ENCODE peak calls at places on chromosomes 7 and 10, in six cellular contexts. T, O, R, S, Y and W are unnamed samples.

GRCh38 chr7:26782501-26782900 is 81.9 kb downstream of the SKAP2 start:
- DNase-seq in O (no peak), Y (no peak), T (no peak), S (no peak), R (no peak), W (no peak)

GRCh38 chr7:148620749-148621372 is 30.3 kb downstream of the C7orf33 start:
- DNase-seq in O (no peak), T (no peak), S (no peak), Y (no peak), R (no peak), W (no peak)

GRCh38 chr10:74825033-74825370 is 1.4 kb upstream of the KAT6B start:
- DNase-seq in S (no peak), T (no peak), O (peak; percentile 75), Y (peak; percentile 54), R (peak; percentile 72), W (peak; percentile 60)

GRCh38 chr10:124566981-124567835 is 105.6 kb downstream of the LHPP start:
- DNase-seq in T (peak; percentile 62), R (no peak), Y (no peak), S (no peak), O (peak; percentile 46), W (no peak)

GRCh38 chr10:688287-688620 is 1.2 kb downstream of the DIP2C start:
- DNase-seq in S (no peak), R (no peak), T (no peak), O (no peak), Y (no peak), W (no peak)

GRCh38 chr7:108322899-108323298 is 133.3 kb downstream of the NRCAM start:
- DNase-seq in R (no peak), T (no peak), O (no peak), Y (no peak), S (no peak), W (no peak)

GRCh38 chr10:81863771-81864170 is 11.2 kb upstream of the NRG3 start:
- DNase-seq in S (no peak), O (no peak), T (no peak), Y (no peak), R (no peak), W (no peak)

GRCh38 chr10:92142949-92143348 is 147.9 kb downstream of the CPEB3 start:
- DNase-seq in R (no peak), O (no peak), T (no peak), Y (no peak), S (no peak), W (no peak)

GRCh38 chr7:78530351-78530750 is 731.8 kb downstream of the PHTF2 start:
- DNase-seq in S (no peak), T (no peak), O (no peak), R (no peak), Y (no peak), W (no peak)

GRCh38 chr7:6257602-6258001 is 14.8 kb downstream of the CYTH3 start:
- DNase-seq in R (no peak), T (no peak), Y (no peak), O (no peak), S (no peak), W (no peak)

GRCh38 chr10:25811141-25811685 is 122.8 kb upstream of the MYO3A start:
- DNase-seq in T (no peak), O (no peak), S (no peak), Y (no peak), R (no peak), W (no peak)

GRCh38 chr10:48620719-48621118 is 15.8 kb upstream of the ARHGAP22 start:
- DNase-seq in R (no peak), O (no peak), T (no peak), Y (no peak), S (no peak), W (no peak)

GRCh38 chr7:22192778-22193177 is 164.2 kb downstream of the RAPGEF5 start:
- DNase-seq in T (no peak), O (no peak), R (no peak), S (no peak), Y (no peak), W (no peak)

GRCh38 chr7:22196429-22196828 is 160.5 kb downstream of the RAPGEF5 start:
- DNase-seq in T (no peak), R (no peak), O (no peak), Y (no peak), S (no peak), W (no peak)

GRCh38 chr7:22193361-22194016 is 163.5 kb downstream of the RAPGEF5 start:
- DNase-seq in O (peak; percentile 71), S (no peak), Y (no peak), T (no peak), R (no peak), W (peak; percentile 28)

GRCh38 chr7:22195402-22195801 is 161.6 kb downstream of the RAPGEF5 start:
- DNase-seq in Y (no peak), O (no peak), S (no peak), R (no peak), T (no peak), W (no peak)

GRCh38 chr7:22194633-22195273 is 162.2 kb downstream of the RAPGEF5 start:
- DNase-seq in O (no peak), T (no peak), Y (no peak), S (no peak), R (no peak), W (no peak)
- TF ChIP-seq EP300 in O (no peak), T (no peak), Y (no peak), S (no peak), R (no peak), W (no peak)

DNA sequence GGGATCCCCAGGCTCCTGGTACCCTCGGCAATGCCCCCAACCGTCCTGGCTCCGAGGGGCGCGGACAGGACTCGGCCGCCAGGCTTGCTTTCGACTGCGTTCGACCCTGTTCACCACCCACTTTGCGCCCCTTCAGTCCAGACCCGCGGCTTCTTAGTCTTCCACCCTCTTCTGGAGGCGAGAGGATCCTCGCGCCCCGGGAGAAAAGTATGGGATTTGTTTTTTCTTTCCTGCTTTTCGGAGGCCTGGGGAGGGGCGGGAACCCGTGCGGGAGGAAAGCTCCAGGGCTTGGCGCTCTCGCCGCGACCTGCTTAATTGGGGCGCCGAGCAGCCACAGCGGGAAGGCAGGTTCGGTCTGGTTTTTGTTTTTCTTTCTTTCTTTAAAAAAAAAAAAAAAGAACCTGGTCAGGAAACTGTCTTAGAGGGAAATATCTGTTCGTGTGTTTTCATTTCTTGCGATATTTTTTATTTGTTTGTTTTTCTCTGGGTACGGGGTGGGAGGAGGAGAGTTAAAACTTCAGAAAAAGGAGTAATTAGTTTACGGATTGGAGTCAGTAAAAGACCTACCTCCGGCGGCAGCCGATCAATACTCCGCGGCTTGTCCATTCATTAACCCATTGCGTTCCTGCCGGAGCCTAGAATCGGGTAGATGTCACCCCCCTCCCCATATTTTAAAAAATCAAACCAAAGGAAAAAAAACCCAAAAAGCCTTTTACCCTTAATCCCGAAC is 1.6 kb downstream of the EMX2 start:
- DNase-seq in S (no peak), T (peak; percentile 69), O (no peak), R (no peak), Y (no peak), W (peak; percentile 48)
- H3K4me3 ChIP-seq in S (no peak overlapping the region), T (peak overlapping the region; percentile 81), O (peak overlapping the region; percentile 30), R (no peak overlapping the region), Y (no peak overlapping the region), W (peak overlapping the region; percentile 84)

GRCh38 chr10:17004801-17005380 is 124.7 kb downstream of the CUBN start:
- DNase-seq in R (no peak), T (no peak), O (no peak), S (no peak), Y (no peak), W (no peak)

GRCh38 chr10:17005621-17006566 is 123.7 kb downstream of the CUBN start:
- DNase-seq in O (no peak), S (no peak), R (no peak), T (no peak), Y (no peak), W (no peak)

GRCh38 chr10:17001961-17002749 is 127.5 kb downstream of the CUBN start:
- DNase-seq in S (no peak), T (no peak), Y (peak; percentile 33), R (no peak), O (no peak), W (peak; percentile 70)

GRCh38 chr10:17003151-17003550 is 126.5 kb downstream of the CUBN start:
- DNase-seq in R (peak; percentile 51), O (no peak), Y (no peak), T (no peak), S (peak; percentile 16), W (no peak)

DNA sequence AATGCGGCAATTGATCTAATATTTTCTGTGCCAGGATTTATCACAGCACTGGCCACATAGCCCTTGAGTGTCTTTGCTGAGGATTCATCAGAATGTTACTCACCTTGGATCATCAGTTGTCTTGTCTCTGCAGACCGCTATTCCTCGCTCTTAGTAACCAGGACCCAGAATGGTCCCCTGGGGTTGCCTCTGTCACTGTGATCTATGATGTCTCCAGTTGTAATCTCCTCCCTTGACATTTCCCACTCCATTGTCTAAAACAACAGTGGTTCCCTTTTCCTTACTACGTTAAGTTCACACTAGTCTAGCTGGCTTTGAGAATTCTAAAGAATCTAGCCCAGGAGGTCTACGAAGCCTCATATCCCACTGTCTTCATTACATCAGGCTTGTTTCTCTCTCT is 125.9 kb downstream of the CUBN start:
- DNase-seq in S (no peak), O (no peak), Y (no peak), R (no peak), T (no peak), W (no peak)
- H3K27ac ChIP-seq in S (peak overlapping the region; percentile 100), O (peak overlapping the region; percentile 69), Y (peak overlapping the region; percentile 79), R (no peak overlapping the region), T (peak overlapping the region; percentile 88), W (peak overlapping the region; percentile 95)

DNA sequence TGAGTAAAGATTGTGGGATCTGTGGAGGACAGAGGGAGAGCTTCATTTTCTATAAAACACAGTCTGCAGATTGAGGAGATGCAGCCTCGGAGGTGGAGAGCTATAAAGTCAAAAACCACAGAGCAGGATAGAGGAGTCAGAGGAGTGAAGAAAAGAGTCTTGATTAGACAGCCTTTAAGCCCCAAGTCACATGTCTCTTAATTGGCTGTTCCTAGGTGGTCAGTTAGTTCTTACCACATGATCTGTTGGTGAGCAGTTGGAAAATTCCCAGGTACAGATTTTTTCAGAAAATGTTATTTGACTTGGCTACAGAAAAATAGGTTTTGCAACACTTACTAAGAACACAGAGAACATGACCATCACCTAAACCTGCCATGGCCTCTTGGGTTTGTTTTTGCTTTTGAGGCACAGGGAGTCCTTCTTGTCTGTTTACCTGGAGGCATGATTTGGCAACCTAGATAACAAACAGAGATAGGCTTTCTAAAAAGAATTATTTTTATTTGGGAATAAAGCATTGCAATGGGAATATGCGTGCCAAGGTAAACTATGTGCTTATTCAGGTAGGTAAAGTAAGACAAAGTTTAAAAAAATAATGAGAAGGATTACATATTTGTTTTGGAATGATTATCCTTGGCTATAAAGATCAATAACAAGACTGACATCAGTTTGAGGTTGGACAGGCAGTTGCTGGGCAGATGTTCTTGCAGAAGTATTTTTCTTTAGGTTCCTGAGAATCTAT is 604 bp upstream of the CYP3A43 start:
- DNase-seq in S (no peak), T (no peak), Y (no peak), R (no peak), O (no peak), W (no peak)
- TF ChIP-seq EP300 in S (no peak), T (no peak), Y (no peak), R (no peak), O (no peak), W (no peak)

GRCh38 chr7:71132521-71133231 is 732 bp downstream of the GALNT17 start:
- DNase-seq in T (no peak), S (peak; percentile 35), Y (no peak), O (no peak), R (no peak), W (peak; percentile 52)

GRCh38 chr7:71130280-71130679 is 1.7 kb upstream of the GALNT17 start:
- DNase-seq in T (no peak), O (no peak), S (no peak), R (no peak), Y (no peak), W (no peak)

GRCh38 chr7:71133232-71133622 is 1.3 kb downstream of the GALNT17 start:
- DNase-seq in R (no peak), O (no peak), S (no peak), T (no peak), Y (no peak), W (peak; percentile 46)

GRCh38 chr7:71131753-71132520 is at the start of gene GALNT17:
- DNase-seq in Y (no peak), S (peak; percentile 40), O (no peak), T (no peak), R (no peak), W (peak; percentile 78)

GRCh38 chr7:71131256-71131752 is 640 bp upstream of the GALNT17 start:
- DNase-seq in S (peak; percentile 69), T (no peak), O (peak; percentile 77), Y (peak; percentile 10), R (no peak), W (peak; percentile 85)
- H3K4me3 ChIP-seq in S (no peak overlapping the region), T (peak overlapping the region; percentile 49), O (peak overlapping the region; percentile 86), Y (peak overlapping the region; percentile 45), R (no peak overlapping the region), W (peak overlapping the region; percentile 60)